ENCODE peak calls at places on chromosomes 16 and 17, in nine cellular contexts. H is CD8-positive, alpha-beta memory T cell; K is left ventricle myocardium inferior; U is AG04450; Z is fibroblast of mammary gland; R is PC-9; F is fibroblast of the aortic adventitia; I is endodermal cell; V is neural progenitor cell. A is an unnamed sample.

GRCh38 chr16:8962393-8963009 is 1.2 kb downstream of the USP7 start:
- DNase-seq in H (peak), K (no peak), U (no peak), Z (no peak), R (peak), F (peak), I (peak), V (peak), A (no peak)

GRCh38 chr17:2347805-2348685 is 10.7 kb downstream of the SGSM2 start:
- DNase-seq in H (no peak), K (no peak), U (peak), Z (peak), R (peak), F (peak), I (peak), V (peak), A (peak)

GRCh38 chr16:720507-720989 is 398 bp upstream of the ANTKMT start:
- DNase-seq in H (no peak), K (peak), U (no peak), Z (peak), R (peak), F (peak), I (peak), V (peak), A (no peak)

GRCh38 chr16:85835227-85835751 is 35.8 kb downstream of the COX4I1 start:
- DNase-seq in H (no peak), K (no peak), U (no peak), Z (no peak), R (no peak), F (no peak), I (no peak), V (no peak), A (no peak)

GRCh38 chr16:66741131-66741900 is 10.1 kb downstream of the DYNC1LI2 start:
- DNase-seq in H (no peak), K (peak), U (peak), Z (peak), R (peak), F (peak), I (no peak), V (no peak), A (peak)

GRCh38 chr17:36855459-36855858 is 81.8 kb upstream of the LHX1 start:
- DNase-seq in H (no peak), K (no peak), U (no peak), Z (no peak), R (no peak), F (no peak), I (no peak), V (no peak), A (no peak)

GRCh38 chr16:12314786-12315185 is 338.3 kb downstream of the SNX29 start:
- DNase-seq in H (no peak), K (no peak), U (no peak), Z (no peak), R (no peak), F (no peak), I (no peak), V (no peak), A (no peak)

GRCh38 chr17:75778861-75779249 is 5.8 kb upstream of the UNK start:
- DNase-seq in H (no peak), K (no peak), U (no peak), Z (no peak), R (no peak), F (no peak), I (no peak), V (peak), A (no peak)

GRCh38 chr16:15856217-15856616 is 611 bp downstream of the MYH11 start:
- DNase-seq in H (no peak), K (no peak), U (no peak), Z (no peak), R (no peak), F (no peak), I (no peak), V (no peak), A (no peak)
- H3K4me3 ChIP-seq in H (no peak), K (peak), U (no peak), Z (no peak), R (no peak), F (no peak), I (peak), V (peak), A (peak)

DNA sequence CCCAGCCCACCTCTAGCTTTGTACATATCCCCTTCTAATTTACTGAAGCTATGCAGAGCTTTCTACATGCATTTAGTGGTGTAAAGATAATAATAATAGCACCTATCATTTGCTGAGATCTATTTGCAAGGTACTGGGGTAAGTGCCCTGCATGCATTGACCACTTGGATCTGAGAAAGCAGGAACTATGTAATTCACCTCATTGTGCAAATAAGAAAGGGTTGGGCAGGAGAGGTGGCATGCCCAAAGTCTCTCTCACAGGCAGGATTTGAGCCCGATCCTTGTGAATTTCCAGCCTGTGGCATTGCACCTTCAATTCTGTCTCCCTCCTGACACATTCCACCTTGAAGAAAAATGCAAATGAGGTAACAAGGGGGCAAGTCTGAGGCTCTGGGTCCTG is 352.3 kb upstream of the EEF2KMT start:
- DNase-seq in H (no peak), K (no peak), U (no peak), Z (no peak), R (no peak), F (no peak), I (no peak), V (no peak), A (no peak)
- H3K4me3 ChIP-seq in H (no peak), K (no peak), U (no peak), Z (no peak), R (no peak), F (no peak), I (no peak), V (no peak), A (no peak)

DNA sequence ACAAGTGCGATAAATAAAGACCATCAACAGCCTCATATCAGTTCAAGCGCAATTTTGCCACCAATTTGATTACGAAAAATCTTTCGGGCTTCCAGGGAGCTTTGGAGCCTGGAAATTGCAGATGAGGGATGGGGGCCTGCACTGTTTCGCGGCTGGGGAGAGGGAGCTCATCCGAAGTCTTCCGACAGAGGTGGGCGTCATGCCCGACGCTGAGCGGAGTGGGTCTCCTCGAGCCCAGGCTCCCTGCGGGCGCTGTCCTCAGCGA is 115.9 kb upstream of the SMURF2 start:
- DNase-seq in H (no peak), K (no peak), U (no peak), Z (no peak), R (no peak), F (no peak), I (no peak), V (no peak), A (no peak)
- H3K4me3 ChIP-seq in H (no peak), K (peak), U (no peak), Z (no peak), R (no peak), F (no peak), I (no peak), V (peak), A (peak)

DNA sequence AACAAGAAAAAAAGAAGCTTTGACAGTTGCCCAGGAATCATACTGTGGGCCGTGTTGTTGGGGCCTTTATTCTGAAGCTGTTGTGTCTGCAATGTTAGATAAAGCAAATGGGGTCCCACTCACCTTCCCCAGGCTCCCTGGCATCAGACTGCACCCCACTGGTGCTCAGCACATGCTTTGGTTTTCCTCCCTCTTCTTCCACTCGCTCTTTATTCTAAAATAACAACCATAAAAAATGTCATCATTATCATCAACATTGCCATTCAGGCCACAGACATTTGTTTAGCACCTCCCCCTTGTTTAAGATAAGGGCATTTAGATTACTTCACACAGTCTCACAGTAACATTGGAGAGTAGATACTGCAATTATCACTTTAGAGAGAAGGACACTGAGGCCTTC is 8.2 kb downstream of the MYLK3 start:
- DNase-seq in H (no peak), K (no peak), U (no peak), Z (no peak), R (no peak), F (no peak), I (peak), V (no peak), A (no peak)
- H3K4me3 ChIP-seq in H (no peak), K (no peak), U (no peak), Z (no peak), R (no peak), F (no peak), I (peak), V (no peak), A (no peak)

A was measured in prostate gland.